ENCODE peak calls at places on chromosome 10, in seven cellular contexts. D is ELR; I is MV-4-11; U is HCEC 1CT; E is stimulated activated CD4-positive, alpha-beta T cell treated with anti-CD3 and anti-CD28 coated beads, Interleukin-12 subunit alpha, Interleukin-12 subunit beta, amount 100 ng/mL, for 24 hours; B is left cardiac atrium; Z is HCT116. P is an unnamed sample.

GRCh38 chr10:33073641-33074410 is 115.8 kb upstream of the ITGB1 start:
- DNase-seq in D (peak; percentile 22), I (peak; percentile 13), U (peak; percentile 5), E (no peak), B (peak; percentile 30), Z (no peak), P (no peak)

GRCh38 chr10:9147475-9147874 is 1093.0 kb downstream of the GATA3 start:
- DNase-seq in D (no peak), I (no peak), U (no peak), E (no peak), B (no peak), Z (no peak), P (no peak)

GRCh38 chr10:82267014-82267413 is 392.0 kb downstream of the NRG3 start:
- DNase-seq in D (no peak), I (no peak), U (no peak), E (no peak), B (no peak), Z (no peak), P (no peak)

GRCh38 chr10:130801276-130801675 is 510.2 kb downstream of the TCERG1L start:
- DNase-seq in D (no peak), I (no peak), U (no peak), E (no peak), B (no peak), Z (no peak), P (no peak)

GRCh38 chr10:101085846-101086245 is 24.1 kb downstream of the KAZALD1 start:
- DNase-seq in D (peak; percentile 38), I (no peak), U (peak; percentile 46), E (no peak), B (no peak), Z (no peak), P (no peak)

GRCh38 chr10:110655286-110655685 is 11.2 kb downstream of the RBM20 start:
- DNase-seq in D (no peak), I (no peak), U (no peak), E (no peak), B (no peak), Z (no peak), P (no peak)

GRCh38 chr10:129459762-129460539 is 7.1 kb upstream of the MGMT start:
- DNase-seq in D (no peak), I (peak; percentile 39), U (no peak), E (no peak), B (no peak), Z (no peak), P (no peak)

GRCh38 chr10:93412801-93413200 is 69.3 kb downstream of the MYOF start:
- DNase-seq in D (no peak), I (peak; percentile 87), U (no peak), E (no peak), B (no peak), Z (no peak), P (no peak)

GRCh38 chr10:123882681-123883445 is 8.7 kb downstream of the CPXM2 start:
- DNase-seq in D (no peak), I (no peak), U (no peak), E (no peak), B (no peak), Z (no peak), P (no peak)

GRCh38 chr10:69124558-69125121 is 662 bp downstream of the VPS26A start:
- DNase-seq in D (peak; percentile 78), I (peak; percentile 63), U (peak; percentile 55), E (no peak), B (peak; percentile 65), Z (peak; percentile 26), P (peak; percentile 49)

GRCh38 chr10:73060738-73061635 is 35.7 kb downstream of the P4HA1 start:
- DNase-seq in D (peak; percentile 58), I (peak; percentile 10), U (peak; percentile 46), E (no peak), B (no peak), Z (peak; percentile 19), P (peak; percentile 27)

GRCh38 chr10:24643679-24644209 is 79.9 kb downstream of the ARHGAP21 start:
- DNase-seq in D (peak; percentile 40), I (no peak), U (peak; percentile 19), E (no peak), B (no peak), Z (peak; percentile 24), P (no peak)

GRCh38 chr10:116947838-116948529 is 57.0 kb downstream of the SHTN1 start:
- DNase-seq in D (peak; percentile 82), I (peak; percentile 98), U (peak; percentile 48), E (no peak), B (no peak), Z (peak; percentile 59), P (no peak)

GRCh38 chr10:60753817-60754216 is 24.5 kb upstream of the CDK1 start:
- DNase-seq in D (no peak), I (no peak), U (no peak), E (no peak), B (no peak), Z (no peak), P (no peak)

GRCh38 chr10:108566216-108567107 is 1356.8 kb downstream of the XPNPEP1 start:
- DNase-seq in D (no peak), I (no peak), U (no peak), E (no peak), B (no peak), Z (no peak), P (no peak)

GRCh38 chr10:10826125-10826524 is 191.5 kb upstream of the CELF2 start:
- DNase-seq in D (peak; percentile 90), I (no peak), U (peak; percentile 92), E (no peak), B (no peak), Z (no peak), P (peak; percentile 87)

GRCh38 chr10:61197022-61197421 is 253.0 kb upstream of the RHOBTB1 start:
- DNase-seq in D (no peak), I (no peak), U (no peak), E (no peak), B (no peak), Z (no peak), P (no peak)

GRCh38 chr10:121310151-121310711 is 288.0 kb downstream of the FGFR2 start:
- DNase-seq in D (no peak), I (no peak), U (no peak), E (no peak), B (no peak), Z (no peak), P (no peak)

GRCh38 chr10:51743146-51743545 is 43.8 kb upstream of the CSTF2T start:
- DNase-seq in D (no peak), I (no peak), U (no peak), E (no peak), B (no peak), Z (no peak), P (no peak)

GRCh38 chr10:34080485-34081346 is 734.4 kb downstream of the PARD3 start:
- DNase-seq in D (no peak), I (no peak), U (no peak), E (no peak), B (peak; percentile 41), Z (no peak), P (no peak)

GRCh38 chr10:132985546-132985900 is 43.2 kb upstream of the CFAP46 start:
- DNase-seq in D (no peak), I (no peak), U (no peak), E (no peak), B (peak; percentile 11), Z (no peak), P (no peak)

GRCh38 chr10:99630439-99630838 is 10.2 kb upstream of the SLC25A28 start:
- DNase-seq in D (peak; percentile 68), I (peak; percentile 62), U (peak; percentile 67), E (no peak), B (no peak), Z (peak; percentile 26), P (peak; percentile 59)

GRCh38 chr10:111148025-111148424 is 71.2 kb downstream of the ADRA2A start:
- DNase-seq in D (no peak), I (no peak), U (no peak), E (no peak), B (no peak), Z (no peak), P (no peak)

GRCh38 chr10:10044959-10045764 is 972.5 kb upstream of the CELF2 start:
- DNase-seq in D (no peak), I (no peak), U (no peak), E (no peak), B (no peak), Z (no peak), P (no peak)

GRCh38 chr10:26046073-26046684 is 112.2 kb downstream of the MYO3A start:
- DNase-seq in D (no peak), I (no peak), U (no peak), E (no peak), B (no peak), Z (no peak), P (no peak)

GRCh38 chr10:101694056-101694673 is 805 bp downstream of the FBXW4 start:
- DNase-seq in D (peak; percentile 69), I (no peak), U (peak; percentile 60), E (peak; percentile 42), B (peak; percentile 69), Z (no peak), P (no peak)

GRCh38 chr10:15518256-15518655 is 147.2 kb upstream of the FAM171A1 start:
- DNase-seq in D (peak; percentile 82), I (no peak), U (no peak), E (no peak), B (no peak), Z (no peak), P (peak; percentile 94)

GRCh38 chr10:3527869-3528268 is 257.1 kb downstream of the KLF6 start:
- DNase-seq in D (no peak), I (no peak), U (no peak), E (no peak), B (no peak), Z (no peak), P (peak; percentile 27)

GRCh38 chr10:133475821-133476640 is 22.3 kb downstream of the SCART1 start:
- DNase-seq in D (no peak), I (no peak), U (no peak), E (no peak), B (no peak), Z (no peak), P (no peak)

GRCh38 chr10:78330884-78331283 is 297.2 kb downstream of the RPS24 start:
- DNase-seq in D (no peak), I (no peak), U (no peak), E (no peak), B (no peak), Z (no peak), P (no peak)

GRCh38 chr10:29257106-29257783 is 31.6 kb upstream of the LYZL1 start:
- DNase-seq in D (peak; percentile 70), I (peak; percentile 95), U (peak; percentile 72), E (no peak), B (peak; percentile 67), Z (no peak), P (peak; percentile 92)

GRCh38 chr10:132115736-132116135 is 50.0 kb downstream of the JAKMIP3 start:
- DNase-seq in D (no peak), I (no peak), U (no peak), E (no peak), B (peak; percentile 37), Z (no peak), P (no peak)

GRCh38 chr10:13458107-13458761 is 70.6 kb downstream of the BEND7 start:
- DNase-seq in D (no peak), I (no peak), U (no peak), E (no peak), B (no peak), Z (no peak), P (no peak)

GRCh38 chr10:96370575-96371157 is 11.9 kb upstream of the OPALIN start:
- DNase-seq in D (peak; percentile 61), I (peak; percentile 20), U (peak; percentile 13), E (peak; percentile 14), B (peak; percentile 32), Z (peak; percentile 44), P (peak; percentile 23)

GRCh38 chr10:65313406-65313805 is 1612.4 kb upstream of the LRRTM3 start:
- DNase-seq in D (no peak), I (no peak), U (no peak), E (no peak), B (no peak), Z (no peak), P (no peak)